ENCODE peak calls at places on chromosomes 6 and 20, in five cellular contexts. P, D, X, T and G are unnamed samples.

GRCh38 chr6:107114872-107115694 is at the start of gene BEND3:
- DNase-seq in P (no peak), D (no peak), X (peak), T (peak), G (peak)

GRCh38 chr20:41425180-41425884 is 58.7 kb upstream of the EMILIN3 start:
- DNase-seq in P (peak), D (peak), X (no peak), T (peak), G (peak)

GRCh38 chr6:43837501-43837900 is 67.5 kb downstream of the VEGFA start:
- DNase-seq in P (no peak), D (no peak), X (no peak), T (no peak), G (no peak)

GRCh38 chr6:16108996-16109658 is 19.8 kb upstream of the MYLIP start:
- DNase-seq in P (no peak), D (no peak), X (no peak), T (peak), G (peak)

GRCh38 chr6:22779062-22779461 is 209.7 kb downstream of the HDGFL1 start:
- DNase-seq in P (no peak), D (no peak), X (no peak), T (no peak), G (no peak)

GRCh38 chr6:15423286-15423957 is 177.6 kb downstream of the JARID2 start:
- DNase-seq in P (no peak), D (no peak), X (no peak), T (no peak), G (no peak)

GRCh38 chr6:38213275-38213674 is 393.7 kb downstream of the ZFAND3 start:
- DNase-seq in P (no peak), D (no peak), X (no peak), T (peak), G (no peak)

GRCh38 chr6:101876431-101876830 is 482.9 kb downstream of the GRIK2 start:
- DNase-seq in P (no peak), D (no peak), X (peak), T (no peak), G (no peak)

GRCh38 chr6:70375882-70376281 is 37.4 kb upstream of the FAM135A start:
- DNase-seq in P (peak), D (no peak), X (no peak), T (no peak), G (no peak)

GRCh38 chr20:15923030-15923776 is 650.0 kb downstream of the KIF16B start:
- DNase-seq in P (no peak), D (no peak), X (no peak), T (no peak), G (no peak)

GRCh38 chr6:170091000-170091638 is 199.8 kb downstream of the DLL1 start:
- DNase-seq in P (no peak), D (no peak), X (no peak), T (no peak), G (no peak)

GRCh38 chr6:150627601-150628012 is 27.9 kb downstream of the PLEKHG1 start:
- DNase-seq in P (no peak), D (no peak), X (no peak), T (peak), G (peak)

GRCh38 chr20:10040070-10040970 is 5.5 kb downstream of the ANKEF1 start:
- DNase-seq in P (peak), D (peak), X (no peak), T (peak), G (no peak)

GRCh38 chr20:44736170-44737021 is 9.3 kb upstream of the KCNK15 start:
- DNase-seq in P (peak), D (peak), X (peak), T (peak), G (peak)

GRCh38 chr20:48682529-48683385 is 145.0 kb downstream of the PREX1 start:
- DNase-seq in P (peak), D (peak), X (peak), T (peak), G (peak)

GRCh38 chr6:56786256-56786655 is 143.6 kb upstream of the DST start:
- DNase-seq in P (no peak), D (no peak), X (no peak), T (no peak), G (no peak)

GRCh38 chr6:45420083-45420908 is 42.6 kb upstream of the SUPT3H start:
- DNase-seq in P (no peak), D (peak), X (peak), T (peak), G (peak)
- H3K27ac ChIP-seq in P (no peak), D (no peak), X (no peak), T (no peak), G (peak)

GRCh38 chr6:154488276-154488627 is 22.2 kb downstream of the CNKSR3 start:
- DNase-seq in P (no peak), D (peak), X (no peak), T (no peak), G (no peak)

GRCh38 chr6:154485784-154486183 is 24.7 kb downstream of the CNKSR3 start:
- DNase-seq in P (no peak), D (no peak), X (no peak), T (no peak), G (peak)

GRCh38 chr6:154491567-154492470 is 18.7 kb downstream of the CNKSR3 start:
- DNase-seq in P (no peak), D (peak), X (no peak), T (no peak), G (no peak)

GRCh38 chr6:154488802-154489437 is 21.6 kb downstream of the CNKSR3 start:
- DNase-seq in P (no peak), D (peak), X (no peak), T (peak), G (no peak)

DNA sequence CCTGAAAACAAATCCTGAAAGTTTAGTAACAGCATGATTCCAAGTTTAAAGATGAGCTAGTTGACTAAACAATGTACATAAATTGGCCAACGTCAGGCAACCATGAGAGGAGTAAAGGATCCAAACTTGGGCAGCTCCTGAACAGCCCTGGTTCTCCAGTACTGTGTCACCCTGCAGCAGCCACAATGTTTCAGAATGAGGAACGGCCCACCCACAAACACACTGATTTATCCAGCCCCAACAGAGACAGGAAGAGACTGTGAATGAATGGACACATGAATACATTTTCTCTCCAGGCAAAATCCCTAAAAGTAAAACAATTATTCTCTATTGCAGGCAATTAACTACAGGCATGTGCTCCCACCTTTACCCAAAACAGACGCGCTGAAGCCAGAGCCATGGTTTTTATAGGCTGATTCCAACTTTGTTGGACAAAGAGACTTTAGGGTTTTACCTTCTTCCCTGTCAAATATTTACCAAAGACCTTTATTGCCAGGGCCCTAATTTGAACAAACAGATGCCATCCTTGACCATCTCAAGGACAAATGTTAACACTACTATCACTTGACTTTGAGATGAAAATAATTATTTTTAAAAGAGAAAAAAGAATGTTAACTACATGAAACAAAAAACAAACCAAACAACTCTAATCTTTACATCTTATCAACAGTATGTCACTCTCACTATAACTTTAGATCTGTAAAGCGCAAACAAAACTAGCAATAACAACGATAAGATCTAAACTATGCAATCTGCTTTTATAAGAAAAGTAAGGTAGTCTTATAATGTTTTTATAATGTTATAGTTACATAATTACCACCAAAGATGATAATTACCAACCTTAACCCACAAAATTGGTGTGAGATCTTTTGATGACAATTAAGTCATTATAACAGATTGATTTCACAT is 22.9 kb downstream of the CNKSR3 start:
- DNase-seq in P (peak), D (peak), X (no peak), T (no peak), G (no peak)
- H3K27ac ChIP-seq in P (peak), D (no peak), X (no peak), T (no peak), G (no peak)

GRCh38 chr20:60960500-60960899 is 291.6 kb upstream of the CDH4 start:
- DNase-seq in P (no peak), D (no peak), X (no peak), T (no peak), G (no peak)
- H3K27ac ChIP-seq in P (no peak), D (no peak), X (no peak), T (no peak), G (no peak)

DNA sequence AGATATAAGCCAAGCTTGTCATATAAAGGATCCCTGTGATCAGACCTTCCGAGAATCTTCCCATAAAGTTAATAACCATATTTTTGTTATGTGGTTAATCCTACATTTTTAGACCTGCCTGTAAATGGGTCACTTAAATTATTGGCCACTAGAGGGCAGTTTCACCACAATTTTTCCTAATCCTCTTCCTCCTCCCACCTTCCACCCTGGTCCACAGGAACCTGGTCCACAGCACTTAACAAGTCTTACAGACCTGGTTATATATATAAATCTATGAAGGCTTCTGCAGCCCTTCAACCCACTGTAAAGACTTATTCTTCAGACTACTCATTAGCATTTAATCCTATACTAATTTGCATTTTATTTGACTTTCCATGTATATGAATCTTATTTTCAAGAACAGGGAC is 28.3 kb downstream of the MRS2 start:
- DNase-seq in P (peak), D (peak), X (no peak), T (peak), G (peak)
- H3K27ac ChIP-seq in P (no peak), D (no peak), X (no peak), T (no peak), G (no peak)

GRCh38 chr20:20553534-20553933 is 158.9 kb downstream of the RALGAPA2 start:
- DNase-seq in P (no peak), D (no peak), X (no peak), T (no peak), G (no peak)

GRCh38 chr20:20549267-20549612 is 163.2 kb downstream of the RALGAPA2 start:
- DNase-seq in P (no peak), D (no peak), X (no peak), T (peak), G (peak)

GRCh38 chr20:20549699-20550098 is 162.7 kb downstream of the RALGAPA2 start:
- DNase-seq in P (peak), D (peak), X (no peak), T (peak), G (peak)

GRCh38 chr20:20552076-20552475 is 160.4 kb downstream of the RALGAPA2 start:
- DNase-seq in P (no peak), D (no peak), X (no peak), T (no peak), G (peak)

GRCh38 chr20:20551409-20551808 is 161.0 kb downstream of the RALGAPA2 start:
- DNase-seq in P (no peak), D (no peak), X (no peak), T (no peak), G (peak)
- H3K27ac ChIP-seq in P (no peak), D (no peak), X (no peak), T (no peak), G (no peak)

GRCh38 chr6:152129606-152130249 is 322.2 kb downstream of the ESR1 start:
- DNase-seq in P (no peak), D (peak), X (no peak), T (peak), G (peak)
- H3K27ac ChIP-seq in P (no peak), D (peak), X (no peak), T (peak), G (no peak)

GRCh38 chr20:36098364-36098763 is 56.2 kb upstream of the EPB41L1 start:
- DNase-seq in P (no peak), D (peak), X (no peak), T (peak), G (no peak)

GRCh38 chr20:36102809-36103596 is 51.5 kb upstream of the EPB41L1 start:
- DNase-seq in P (no peak), D (no peak), X (no peak), T (peak), G (no peak)

GRCh38 chr20:36102306-36102705 is 52.2 kb upstream of the EPB41L1 start:
- DNase-seq in P (no peak), D (no peak), X (no peak), T (no peak), G (no peak)

GRCh38 chr20:36099106-36099505 is 55.4 kb upstream of the EPB41L1 start:
- DNase-seq in P (no peak), D (no peak), X (no peak), T (no peak), G (no peak)

DNA sequence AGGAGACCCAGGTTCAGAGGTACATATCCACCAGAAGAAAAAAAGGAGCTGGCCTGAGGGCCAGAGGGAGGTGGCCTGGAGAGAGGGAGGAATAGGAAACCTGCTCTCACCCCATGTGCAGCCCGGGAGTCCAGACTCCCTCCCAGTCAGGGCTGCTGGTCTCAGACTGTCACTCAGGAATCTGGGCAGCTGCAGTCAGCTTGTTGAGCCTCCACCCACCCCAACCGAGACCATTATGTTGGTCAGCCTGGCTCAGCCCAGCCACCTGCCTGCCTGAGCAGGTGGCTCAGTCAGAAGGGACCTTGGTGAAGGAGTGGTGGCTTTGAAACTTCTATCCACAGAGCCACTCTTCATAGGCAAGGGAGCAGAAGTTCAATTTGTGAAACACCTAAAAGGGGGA is 53.3 kb upstream of the EPB41L1 start:
- DNase-seq in P (no peak), D (no peak), X (no peak), T (no peak), G (no peak)
- H3K27ac ChIP-seq in P (no peak), D (no peak), X (no peak), T (peak), G (no peak)